ENCODE peak calls at places on chromosomes 4 and X, in eight cellular contexts. One of them, this sample, is unnamed.

GRCh38 chrX:103396186-103396585 is 19.8 kb downstream of the BEX3 start:
- DNase-seq in T1000: peak; percentile 0
- DNase-seq in activated T-cell treated with anti-CD3 and anti-CD28 coated beads, Interleukin-2, amount 50 U/mL, for 72 hours: no peak
- DNase-seq in glomerular endothelial cell: no peak
- DNase-seq in omental fat pad: no peak
- DNase-seq in stimulated activated CD4-positive, alpha-beta T cell treated with anti-CD3 and anti-CD28 coated beads, Interleukin-4, amount 100 ng/mL, for 24 hours: no peak
- DNase-seq in IMR-90: peak; percentile 75
- DNase-seq in stromal cell of bone marrow: peak; percentile 66
- DNase-seq in this sample: no peak

GRCh38 chrX:130145123-130145522 is 20.5 kb downstream of the AIFM1 start:
- DNase-seq in T1000: no peak
- DNase-seq in activated T-cell treated with anti-CD3 and anti-CD28 coated beads, Interleukin-2, amount 50 U/mL, for 72 hours: no peak
- DNase-seq in glomerular endothelial cell: no peak
- DNase-seq in omental fat pad: no peak
- DNase-seq in stimulated activated CD4-positive, alpha-beta T cell treated with anti-CD3 and anti-CD28 coated beads, Interleukin-4, amount 100 ng/mL, for 24 hours: no peak
- DNase-seq in IMR-90: no peak
- DNase-seq in stromal cell of bone marrow: no peak
- DNase-seq in this sample: no peak

GRCh38 chrX:22395372-22395771 is 122.7 kb downstream of the CBLL2 start:
- DNase-seq in T1000: no peak
- DNase-seq in activated T-cell treated with anti-CD3 and anti-CD28 coated beads, Interleukin-2, amount 50 U/mL, for 72 hours: no peak
- DNase-seq in glomerular endothelial cell: no peak
- DNase-seq in omental fat pad: no peak
- DNase-seq in stimulated activated CD4-positive, alpha-beta T cell treated with anti-CD3 and anti-CD28 coated beads, Interleukin-4, amount 100 ng/mL, for 24 hours: no peak
- DNase-seq in IMR-90: peak; percentile 59
- DNase-seq in stromal cell of bone marrow: no peak
- DNase-seq in this sample: no peak

GRCh38 chrX:121832446-121832845 is 785.0 kb downstream of the GLUD2 start:
- DNase-seq in T1000: no peak
- DNase-seq in activated T-cell treated with anti-CD3 and anti-CD28 coated beads, Interleukin-2, amount 50 U/mL, for 72 hours: no peak
- DNase-seq in glomerular endothelial cell: no peak
- DNase-seq in omental fat pad: no peak
- DNase-seq in stimulated activated CD4-positive, alpha-beta T cell treated with anti-CD3 and anti-CD28 coated beads, Interleukin-4, amount 100 ng/mL, for 24 hours: no peak
- DNase-seq in IMR-90: no peak
- DNase-seq in stromal cell of bone marrow: no peak
- DNase-seq in this sample: no peak

GRCh38 chr4:120829113-120829831 is 93.3 kb downstream of the PRDM5 start:
- DNase-seq in T1000: no peak
- DNase-seq in activated T-cell treated with anti-CD3 and anti-CD28 coated beads, Interleukin-2, amount 50 U/mL, for 72 hours: no peak
- DNase-seq in glomerular endothelial cell: no peak
- DNase-seq in omental fat pad: no peak
- DNase-seq in stimulated activated CD4-positive, alpha-beta T cell treated with anti-CD3 and anti-CD28 coated beads, Interleukin-4, amount 100 ng/mL, for 24 hours: no peak
- DNase-seq in IMR-90: peak; percentile 70
- DNase-seq in stromal cell of bone marrow: no peak
- DNase-seq in this sample: no peak

GRCh38 chr4:118797558-118798142 is 38.3 kb downstream of the SEC24D start:
- DNase-seq in T1000: no peak
- DNase-seq in activated T-cell treated with anti-CD3 and anti-CD28 coated beads, Interleukin-2, amount 50 U/mL, for 72 hours: no peak
- DNase-seq in glomerular endothelial cell: no peak
- DNase-seq in omental fat pad: no peak
- DNase-seq in stimulated activated CD4-positive, alpha-beta T cell treated with anti-CD3 and anti-CD28 coated beads, Interleukin-4, amount 100 ng/mL, for 24 hours: no peak
- DNase-seq in IMR-90: peak; percentile 86
- DNase-seq in stromal cell of bone marrow: no peak
- DNase-seq in this sample: no peak

GRCh38 chrX:37380920-37381319 is 31.8 kb downstream of the PRRG1 start:
- DNase-seq in T1000: no peak
- DNase-seq in activated T-cell treated with anti-CD3 and anti-CD28 coated beads, Interleukin-2, amount 50 U/mL, for 72 hours: no peak
- DNase-seq in glomerular endothelial cell: peak; percentile 65
- DNase-seq in omental fat pad: no peak
- DNase-seq in stimulated activated CD4-positive, alpha-beta T cell treated with anti-CD3 and anti-CD28 coated beads, Interleukin-4, amount 100 ng/mL, for 24 hours: no peak
- DNase-seq in IMR-90: peak; percentile 82
- DNase-seq in stromal cell of bone marrow: peak; percentile 18
- DNase-seq in this sample: no peak

GRCh38 chr4:145179201-145179860 is 1.1 kb downstream of the OTUD4 start:
- DNase-seq in T1000: no peak
- DNase-seq in activated T-cell treated with anti-CD3 and anti-CD28 coated beads, Interleukin-2, amount 50 U/mL, for 72 hours: peak; percentile 83
- DNase-seq in glomerular endothelial cell: no peak
- DNase-seq in omental fat pad: no peak
- DNase-seq in stimulated activated CD4-positive, alpha-beta T cell treated with anti-CD3 and anti-CD28 coated beads, Interleukin-4, amount 100 ng/mL, for 24 hours: peak; percentile 77
- DNase-seq in IMR-90: peak; percentile 49
- DNase-seq in stromal cell of bone marrow: peak; percentile 27
- DNase-seq in this sample: peak; percentile 46

GRCh38 chrX:42497356-42497755 is 280.6 kb downstream of the PPP1R2C start:
- DNase-seq in T1000: no peak
- DNase-seq in activated T-cell treated with anti-CD3 and anti-CD28 coated beads, Interleukin-2, amount 50 U/mL, for 72 hours: no peak
- DNase-seq in glomerular endothelial cell: no peak
- DNase-seq in omental fat pad: no peak
- DNase-seq in stimulated activated CD4-positive, alpha-beta T cell treated with anti-CD3 and anti-CD28 coated beads, Interleukin-4, amount 100 ng/mL, for 24 hours: no peak
- DNase-seq in IMR-90: no peak
- DNase-seq in stromal cell of bone marrow: no peak
- DNase-seq in this sample: no peak

GRCh38 chr4:3397128-3397527 is 44.6 kb upstream of the HGFAC start:
- DNase-seq in T1000: no peak
- DNase-seq in activated T-cell treated with anti-CD3 and anti-CD28 coated beads, Interleukin-2, amount 50 U/mL, for 72 hours: no peak
- DNase-seq in glomerular endothelial cell: no peak
- DNase-seq in omental fat pad: no peak
- DNase-seq in stimulated activated CD4-positive, alpha-beta T cell treated with anti-CD3 and anti-CD28 coated beads, Interleukin-4, amount 100 ng/mL, for 24 hours: no peak
- DNase-seq in IMR-90: no peak
- DNase-seq in stromal cell of bone marrow: no peak
- DNase-seq in this sample: no peak

GRCh38 chrX:131841496-131842410 is 181.3 kb upstream of the STK26 start:
- DNase-seq in T1000: no peak
- DNase-seq in activated T-cell treated with anti-CD3 and anti-CD28 coated beads, Interleukin-2, amount 50 U/mL, for 72 hours: peak; percentile 38
- DNase-seq in glomerular endothelial cell: no peak
- DNase-seq in omental fat pad: no peak
- DNase-seq in stimulated activated CD4-positive, alpha-beta T cell treated with anti-CD3 and anti-CD28 coated beads, Interleukin-4, amount 100 ng/mL, for 24 hours: peak; percentile 11
- DNase-seq in IMR-90: peak; percentile 38
- DNase-seq in stromal cell of bone marrow: peak; percentile 14
- DNase-seq in this sample: no peak

GRCh38 chr4:91958651-91959050 is 345.1 kb upstream of the GRID2 start:
- DNase-seq in T1000: no peak
- DNase-seq in activated T-cell treated with anti-CD3 and anti-CD28 coated beads, Interleukin-2, amount 50 U/mL, for 72 hours: no peak
- DNase-seq in glomerular endothelial cell: no peak
- DNase-seq in omental fat pad: no peak
- DNase-seq in stimulated activated CD4-positive, alpha-beta T cell treated with anti-CD3 and anti-CD28 coated beads, Interleukin-4, amount 100 ng/mL, for 24 hours: no peak
- DNase-seq in IMR-90: peak; percentile 6
- DNase-seq in stromal cell of bone marrow: peak; percentile 31
- DNase-seq in this sample: no peak

GRCh38 chr4:114561590-114561989 is 37.0 kb upstream of the UGT8 start:
- DNase-seq in T1000: no peak
- DNase-seq in activated T-cell treated with anti-CD3 and anti-CD28 coated beads, Interleukin-2, amount 50 U/mL, for 72 hours: no peak
- DNase-seq in glomerular endothelial cell: no peak
- DNase-seq in omental fat pad: no peak
- DNase-seq in stimulated activated CD4-positive, alpha-beta T cell treated with anti-CD3 and anti-CD28 coated beads, Interleukin-4, amount 100 ng/mL, for 24 hours: no peak
- DNase-seq in IMR-90: no peak
- DNase-seq in stromal cell of bone marrow: no peak
- DNase-seq in this sample: no peak

GRCh38 chr4:184267673-184268573 is 50.2 kb upstream of the ENPP6 start:
- DNase-seq in T1000: no peak
- DNase-seq in activated T-cell treated with anti-CD3 and anti-CD28 coated beads, Interleukin-2, amount 50 U/mL, for 72 hours: peak; percentile 85
- DNase-seq in glomerular endothelial cell: no peak
- DNase-seq in omental fat pad: no peak
- DNase-seq in stimulated activated CD4-positive, alpha-beta T cell treated with anti-CD3 and anti-CD28 coated beads, Interleukin-4, amount 100 ng/mL, for 24 hours: peak; percentile 82
- DNase-seq in IMR-90: peak; percentile 97
- DNase-seq in stromal cell of bone marrow: peak; percentile 84
- DNase-seq in this sample: peak; percentile 32

GRCh38 chrX:132118361-132118760 is 9.5 kb downstream of the FRMD7 start:
- DNase-seq in T1000: no peak
- DNase-seq in activated T-cell treated with anti-CD3 and anti-CD28 coated beads, Interleukin-2, amount 50 U/mL, for 72 hours: no peak
- DNase-seq in glomerular endothelial cell: no peak
- DNase-seq in omental fat pad: no peak
- DNase-seq in stimulated activated CD4-positive, alpha-beta T cell treated with anti-CD3 and anti-CD28 coated beads, Interleukin-4, amount 100 ng/mL, for 24 hours: no peak
- DNase-seq in IMR-90: no peak
- DNase-seq in stromal cell of bone marrow: no peak
- DNase-seq in this sample: no peak

This sample was measured in tibial nerve.